ENCODE peak calls at places on chromosomes 13 and 19, in five cellular contexts. K is Panc1; A is NCI-H187; Z is hepatic stellate cell; M is stimulated activated CD4-positive, alpha-beta T cell treated with anti-CD3 and anti-CD28 coated beads, Interleukin-12 subunit alpha, Interleukin-12 subunit beta, amount 100 ng/mL, for 48 hours. S is an unnamed sample.

GRCh38 chr13:100131863-100132574 is 43.1 kb downstream of the PCCA start:
- DNase-seq in M (peak; percentile 2), K (peak; percentile 43), Z (peak; percentile 85), A (no peak), S (peak; percentile 45)

GRCh38 chr19:2494447-2495129 is 18.7 kb downstream of the GADD45B start:
- DNase-seq in M (peak; percentile 40), A (no peak), K (no peak), Z (peak; percentile 87), S (no peak)

GRCh38 chr13:113837554-113838355 is 26.1 kb downstream of the GAS6 start:
- DNase-seq in M (no peak), K (no peak), A (no peak), Z (peak; percentile 98), S (peak; percentile 67)

GRCh38 chr19:44002212-44002565 is 568 bp upstream of the ZNF230 start:
- DNase-seq in K (no peak), A (no peak), M (no peak), Z (peak; percentile 2), S (no peak)

GRCh38 chr19:20238025-20238623 is 71.1 kb downstream of the ZNF486 start:
- DNase-seq in M (peak; percentile 85), A (peak; percentile 20), K (peak; percentile 62), Z (peak; percentile 75), S (no peak)

GRCh38 chr19:40713939-40714338 is 2.7 kb downstream of the COQ8B start:
- DNase-seq in A (no peak), Z (no peak), M (no peak), K (no peak), S (no peak)

GRCh38 chr13:60887711-60888110 is 490.7 kb downstream of the TDRD3 start:
- DNase-seq in M (no peak), K (no peak), Z (no peak), A (no peak), S (no peak)

GRCh38 chr19:46225558-46226004 is 4.0 kb upstream of the IGFL1 start:
- DNase-seq in Z (no peak), K (no peak), A (no peak), M (no peak), S (no peak)

GRCh38 chr19:10762656-10763055 is 44.8 kb downstream of the DNM2 start:
- DNase-seq in A (no peak), Z (no peak), M (no peak), K (no peak), S (no peak)

GRCh38 chr19:12841094-12841493 is 2.8 kb downstream of the MAST1 start:
- DNase-seq in K (no peak), A (peak; percentile 59), M (no peak), Z (no peak), S (no peak)

GRCh38 chr19:45099465-45100201 is 6.7 kb downstream of the PPP1R37 start:
- DNase-seq in M (no peak), Z (no peak), K (no peak), A (no peak), S (no peak)

GRCh38 chr19:15534957-15535864 is 26.9 kb downstream of the CYP4F22 start:
- DNase-seq in K (no peak), M (no peak), Z (no peak), A (no peak), S (no peak)

GRCh38 chr13:30757026-30757425 is 21.7 kb downstream of the ALOX5AP start:
- DNase-seq in M (no peak), Z (no peak), K (no peak), A (no peak), S (no peak)